ENCODE peak calls at places on chromosomes 3 and 15, in four cellular contexts. Z is IMR-90, C is mesendoderm, L is H1. G is an unnamed sample.

GRCh38 chr15:65088643-65089021 is 12.1 kb downstream of the KBTBD13 start:
- DNase-seq in Z (no peak), C (no peak), L (no peak), G (no peak)

GRCh38 chr3:29072626-29073025 is 208.2 kb upstream of the RBMS3 start:
- DNase-seq in Z (peak; percentile 61), C (no peak), L (no peak), G (no peak)

GRCh38 chr15:70569139-70569717 is 194.1 kb downstream of the UACA start:
- DNase-seq in Z (peak; percentile 71), C (peak; percentile 48), L (no peak), G (peak; percentile 32)

GRCh38 chr15:70045045-70045444 is 52.7 kb downstream of the TLE3 start:
- DNase-seq in Z (peak; percentile 54), C (no peak), L (no peak), G (no peak)

GRCh38 chr3:28682126-28682525 is 333.5 kb upstream of the AZI2 start:
- DNase-seq in Z (no peak), C (no peak), L (no peak), G (no peak)

GRCh38 chr3:197003461-197004385 is 25.9 kb downstream of the MELTF start:
- DNase-seq in Z (no peak), C (peak; percentile 47), L (no peak), G (peak; percentile 55)

GRCh38 chr3:106379251-106379750 is 510.5 kb upstream of the CBLB start:
- DNase-seq in Z (no peak), C (no peak), L (no peak), G (no peak)

GRCh38 chr3:98573231-98573728 is 20.1 kb downstream of the CPOX start:
- DNase-seq in Z (peak; percentile 33), C (peak; percentile 41), L (no peak), G (no peak)

GRCh38 chr3:53506763-53507145 is 12.3 kb downstream of the CACNA1D start:
- DNase-seq in Z (no peak), C (no peak), L (no peak), G (no peak)

GRCh38 chr3:106945435-106945834 is 431.8 kb upstream of the CCDC54 start:
- DNase-seq in Z (peak; percentile 20), C (no peak), L (no peak), G (no peak)

GRCh38 chr15:87604857-87605446 is 651.6 kb downstream of the NTRK3 start:
- DNase-seq in Z (no peak), C (peak; percentile 53), L (no peak), G (peak; percentile 53)

GRCh38 chr3:41488501-41488900 is 289.2 kb downstream of the CTNNB1 start:
- DNase-seq in Z (no peak), C (no peak), L (no peak), G (no peak)

GRCh38 chr15:40310001-40310959 is 2.5 kb upstream of the PLCB2 start:
- DNase-seq in Z (peak; percentile 33), C (peak; percentile 78), L (peak; percentile 87), G (peak; percentile 80)

GRCh38 chr3:127672429-127673190 is at the start of gene ABTB1:
- DNase-seq in Z (peak; percentile 58), C (peak; percentile 83), L (peak; percentile 87), G (peak; percentile 86)

GRCh38 chr3:132273043-132273442 is 44.2 kb upstream of the ACP3 start:
- DNase-seq in Z (no peak), C (no peak), L (no peak), G (no peak)

GRCh38 chr15:49734831-49735508 is 114.1 kb downstream of the DTWD1 start:
- DNase-seq in Z (no peak), C (no peak), L (no peak), G (no peak)

GRCh38 chr15:81303241-81304225 is 20.4 kb downstream of the STARD5 start:
- DNase-seq in Z (peak; percentile 18), C (no peak), L (peak; percentile 60), G (no peak)

GRCh38 chr3:143139786-143140185 is 20.2 kb downstream of the CHST2 start:
- DNase-seq in Z (peak; percentile 25), C (peak; percentile 33), L (no peak), G (no peak)

GRCh38 chr3:9098716-9099675 is 135.7 kb upstream of the RAD18 start:
- DNase-seq in Z (no peak), C (no peak), L (no peak), G (no peak)

GRCh38 chr3:50587373-50587772 is 18.1 kb downstream of the HEMK1 start:
- DNase-seq in Z (peak; percentile 24), C (no peak), L (no peak), G (no peak)

GRCh38 chr15:91790826-91791225 is 62.7 kb upstream of the SLCO3A1 start:
- DNase-seq in Z (no peak), C (no peak), L (no peak), G (no peak)

GRCh38 chr3:100548053-100548452 is 55.6 kb downstream of the TMEM45A start:
- DNase-seq in Z (no peak), C (no peak), L (no peak), G (no peak)

GRCh38 chr3:17300441-17300840 is 415.7 kb downstream of the PLCL2 start:
- DNase-seq in Z (no peak), C (no peak), L (no peak), G (no peak)

GRCh38 chr3:5122741-5123706 is 932 bp downstream of the ARL8B start:
- DNase-seq in Z (peak; percentile 67), C (peak; percentile 88), L (peak; percentile 67), G (peak; percentile 31)

DNA sequence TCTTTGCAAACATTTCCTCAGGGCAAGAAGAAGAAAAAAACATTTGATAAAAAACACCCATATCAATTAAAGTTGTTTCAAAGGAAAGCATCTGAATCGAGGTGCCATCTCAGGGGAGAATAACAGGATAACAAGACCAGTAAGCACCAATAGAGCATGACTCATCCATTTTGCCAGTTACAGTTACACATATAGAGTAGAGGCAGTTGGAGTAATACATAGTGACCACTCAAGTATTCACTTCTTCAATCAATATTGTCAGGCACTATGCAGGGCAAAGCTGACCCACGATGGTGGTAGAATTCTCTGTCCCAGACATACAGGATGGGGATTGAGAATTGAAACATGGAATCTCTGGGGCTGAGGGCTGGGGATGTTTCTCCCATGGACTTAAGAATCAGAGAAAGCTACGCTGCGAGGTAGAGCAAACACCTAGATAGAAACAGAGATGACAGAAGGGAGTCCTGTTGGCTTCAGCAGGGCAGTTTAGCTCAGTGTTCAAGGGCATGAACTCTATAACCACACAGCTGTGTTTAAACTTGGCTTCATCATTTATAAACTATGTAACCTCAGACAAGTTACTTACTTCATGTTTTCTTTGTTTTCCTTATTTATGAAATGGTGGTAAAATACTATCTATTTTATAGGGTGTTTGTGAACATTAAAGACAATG is 186.4 kb upstream of the NANOGP8 start:
- DNase-seq in Z (peak; percentile 68), C (no peak), L (no peak), G (no peak)
- H4K5ac ChIP-seq in Z (peak overlapping the region; percentile 1), C (no peak overlapping the region), L (no peak overlapping the region), G (no peak overlapping the region)

GRCh38 chr15:80208758-80209734 is 43.0 kb downstream of the CTXND1 start:
- DNase-seq in Z (no peak), C (peak; percentile 66), L (no peak), G (no peak)
- H4K5ac ChIP-seq in Z (no peak overlapping the region), C (no peak overlapping the region), L (no peak overlapping the region), G (no peak overlapping the region)

GRCh38 chr3:77325702-77326101 is 285.8 kb downstream of the ROBO2 start:
- DNase-seq in Z (no peak), C (no peak), L (no peak), G (no peak)
- H4K5ac ChIP-seq in Z (no peak overlapping the region), C (no peak overlapping the region), L (no peak overlapping the region), G (no peak overlapping the region)

DNA sequence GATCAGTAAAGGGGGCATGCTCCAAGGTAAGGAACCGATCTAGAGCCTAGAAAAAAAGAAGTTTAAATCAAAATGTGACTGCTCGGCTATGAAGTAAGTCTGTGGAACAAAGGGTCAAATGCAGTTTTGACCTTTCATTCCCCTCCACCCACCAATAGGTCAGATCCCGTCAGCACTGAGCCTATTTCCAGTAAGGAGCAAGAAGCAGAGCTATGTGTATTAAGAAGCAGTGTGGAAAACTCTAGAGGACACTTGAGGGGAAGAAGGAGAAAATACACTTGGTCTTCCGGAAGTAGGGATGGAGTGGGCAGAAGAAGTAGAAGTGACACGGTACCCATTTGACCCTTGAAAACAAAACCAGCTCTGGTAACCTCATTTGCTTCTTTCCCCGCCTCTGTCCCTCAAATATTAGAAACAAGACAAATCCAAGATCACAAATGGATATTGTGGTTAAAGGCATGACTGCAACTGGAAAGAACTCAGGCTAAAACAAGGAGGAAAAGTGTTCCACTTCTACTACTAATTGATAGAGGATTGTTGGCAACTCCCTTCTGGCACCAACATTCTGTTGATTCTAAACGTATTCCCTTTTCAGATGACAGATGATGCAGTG is 888.3 kb upstream of the NR2F2 start:
- DNase-seq in Z (no peak), C (no peak), L (no peak), G (no peak)
- H4K5ac ChIP-seq in Z (no peak overlapping the region), C (no peak overlapping the region), L (no peak overlapping the region), G (no peak overlapping the region)

G was measured in H9.